ENCODE peak calls at places on chromosomes 3 and 15, in nine cellular contexts. Y, G, U, N, Z, K, I, J and S are unnamed samples.

GRCh38 chr15:74780523-74780982 is 1.3 kb upstream of the CSK start:
- DNase-seq in Z (no peak), I (no peak), N (no peak), G (no peak), J (no peak), U (no peak), Y (no peak), K (no peak), S (no peak)

GRCh38 chr3:85801955-85802354 is 843.2 kb downstream of the CADM2 start:
- DNase-seq in K (no peak), Z (no peak), N (no peak), Y (no peak), U (peak), I (peak), G (no peak), J (no peak), S (peak)

GRCh38 chr3:141257971-141258370 is 26.3 kb downstream of the PXYLP1 start:
- DNase-seq in U (no peak), Y (no peak), N (no peak), I (no peak), Z (no peak), G (no peak), J (no peak), K (no peak), S (no peak)

GRCh38 chr15:91625506-91625905 is 228.0 kb upstream of the SLCO3A1 start:
- DNase-seq in U (no peak), Z (no peak), N (no peak), J (no peak), Y (no peak), I (peak), G (no peak), K (no peak), S (no peak)

GRCh38 chr3:45140392-45140791 is 5.8 kb downstream of the CDCP1 start:
- DNase-seq in Y (no peak), I (no peak), U (peak), N (peak), G (no peak), Z (peak), K (no peak), J (peak), S (no peak)

GRCh38 chr3:188914556-188914955 is 257.2 kb upstream of the TPRG1 start:
- DNase-seq in J (no peak), U (peak), N (no peak), Y (peak), I (no peak), Z (no peak), G (no peak), K (no peak), S (no peak)

GRCh38 chr15:73679964-73680363 is 4.2 kb upstream of the CD276 start:
- DNase-seq in I (no peak), J (no peak), K (no peak), Z (no peak), G (no peak), N (no peak), Y (no peak), U (no peak), S (no peak)

GRCh38 chr15:51751687-51752683 is 588 bp downstream of the TMOD2 start:
- DNase-seq in N (peak), I (peak), Z (peak), K (peak), G (peak), Y (peak), U (peak), J (no peak), S (peak)

GRCh38 chr3:6771171-6771570 is 89.7 kb upstream of the GRM7 start:
- DNase-seq in K (no peak), J (no peak), N (no peak), I (no peak), U (no peak), Z (no peak), Y (no peak), G (no peak), S (peak)

GRCh38 chr3:182596673-182597410 is 196.5 kb upstream of the ATP11B start:
- DNase-seq in G (no peak), K (no peak), J (no peak), Y (no peak), U (no peak), I (no peak), N (no peak), Z (no peak), S (no peak)

GRCh38 chr15:48644827-48645557 is 517 bp downstream of the FBN1 start:
- DNase-seq in Y (peak), I (peak), Z (peak), G (peak), U (peak), J (peak), N (peak), K (peak), S (peak)

GRCh38 chr15:89647191-89647851 is 7.9 kb downstream of the KIF7 start:
- DNase-seq in G (peak), J (peak), K (peak), Y (peak), I (peak), N (peak), Z (peak), U (peak), S (peak)

GRCh38 chr3:42749753-42750231 is 23.3 kb downstream of the CCDC13 start:
- DNase-seq in G (no peak), N (no peak), Z (no peak), U (no peak), J (no peak), I (peak), Y (peak), K (no peak), S (no peak)

GRCh38 chr3:6799264-6799915 is 61.5 kb upstream of the GRM7 start:
- DNase-seq in I (peak), Y (peak), G (no peak), U (peak), Z (no peak), J (peak), K (peak), N (peak), S (peak)

GRCh38 chr15:98946301-98947255 is 61.0 kb downstream of the PGPEP1L start:
- DNase-seq in G (no peak), N (no peak), K (peak), U (no peak), J (peak), Y (no peak), I (no peak), Z (peak), S (no peak)

GRCh38 chr3:18423401-18424212 is 1.5 kb downstream of the SATB1 start:
- DNase-seq in K (peak), I (peak), N (peak), J (peak), Z (peak), U (peak), G (peak), Y (peak), S (peak)

GRCh38 chr3:143973352-143974021 is 1.9 kb downstream of the DIPK2A start:
- DNase-seq in I (peak), N (no peak), Z (no peak), K (peak), J (no peak), U (peak), G (no peak), Y (peak), S (peak)

GRCh38 chr15:39579487-39580116 is 1.3 kb upstream of the THBS1 start:
- DNase-seq in Y (peak), I (peak), K (peak), J (peak), Z (peak), G (peak), N (peak), U (peak), S (no peak)
- H3K4me3 ChIP-seq in Y (peak), I (peak), K (peak), J (peak), Z (peak), G (peak), N (no peak), U (peak), S (no peak)

DNA sequence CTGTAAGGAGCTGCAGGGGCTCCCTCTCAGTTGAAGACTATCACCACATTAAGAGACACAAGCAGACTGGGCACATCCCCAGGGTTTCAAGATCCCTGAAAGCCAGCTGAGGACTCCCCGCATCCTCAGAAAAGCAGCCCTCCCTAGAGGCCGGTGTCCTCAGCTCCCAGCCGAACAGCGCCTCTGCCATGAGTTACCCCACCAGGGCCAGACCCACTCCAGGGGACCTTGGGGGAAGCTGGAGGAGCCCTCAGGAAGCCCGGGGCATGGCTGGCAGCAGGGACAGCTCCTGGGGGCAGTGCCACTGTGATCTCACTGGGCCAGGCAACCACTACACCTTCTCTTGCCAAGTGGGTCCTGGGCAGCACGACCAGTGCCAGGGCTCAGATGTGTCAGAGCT is 8.1 kb downstream of the KLF15 start:
- DNase-seq in Y (no peak), N (no peak), K (peak), I (no peak), Z (peak), J (peak), U (no peak), G (peak), S (no peak)
- H3K4me3 ChIP-seq in Y (no peak), N (no peak), K (no peak), I (no peak), Z (no peak), J (no peak), U (no peak), G (peak), S (no peak)

GRCh38 chr3:161153480-161153879 is 48.3 kb upstream of the B3GALNT1 start:
- DNase-seq in N (no peak), K (no peak), Z (no peak), J (no peak), G (no peak), Y (no peak), I (no peak), U (no peak), S (no peak)

GRCh38 chr3:161150001-161150525 is 44.9 kb upstream of the B3GALNT1 start:
- DNase-seq in I (no peak), U (peak), G (no peak), Z (no peak), N (no peak), Y (peak), J (no peak), K (no peak), S (no peak)

GRCh38 chr3:161148832-161149475 is 43.8 kb upstream of the B3GALNT1 start:
- DNase-seq in K (no peak), Z (no peak), J (no peak), N (no peak), U (peak), G (no peak), I (no peak), Y (peak), S (no peak)

DNA sequence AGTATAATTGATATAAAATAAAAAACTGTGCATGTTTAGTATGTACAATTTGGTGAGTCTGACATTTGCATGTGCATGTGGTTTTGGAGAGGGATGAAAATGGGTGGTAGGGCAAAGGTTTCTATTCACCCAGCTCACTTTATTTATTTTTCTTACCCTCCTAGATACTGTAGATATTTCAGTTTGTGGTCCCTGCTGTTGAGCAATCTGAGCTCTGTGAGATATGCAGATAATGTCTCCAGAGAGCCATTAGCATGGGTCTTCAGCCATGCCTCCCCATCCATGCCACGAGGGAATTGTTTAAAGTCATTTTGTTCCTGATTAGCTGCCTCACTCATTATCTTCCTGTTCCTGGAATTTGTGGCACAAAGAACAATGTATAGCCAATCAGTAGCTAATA is 44.4 kb upstream of the B3GALNT1 start:
- DNase-seq in I (no peak), Z (no peak), N (no peak), J (no peak), G (no peak), K (no peak), Y (peak), U (peak), S (no peak)
- H3K4me3 ChIP-seq in I (no peak), Z (no peak), N (no peak), J (no peak), G (no peak), K (no peak), Y (no peak), U (no peak), S (no peak)

GRCh38 chr3:26622634-26623408 is at the start of gene LRRC3B:
- DNase-seq in U (no peak), J (no peak), I (peak), K (peak), Y (no peak), N (no peak), Z (no peak), G (no peak), S (peak)

GRCh38 chr3:26621891-26622633 is 510 bp upstream of the LRRC3B start:
- DNase-seq in K (no peak), U (no peak), J (no peak), G (no peak), Y (no peak), I (peak), Z (no peak), N (no peak), S (no peak)

GRCh38 chr3:26625187-26625586 is 2.6 kb downstream of the LRRC3B start:
- DNase-seq in I (peak), K (no peak), Z (no peak), U (no peak), N (no peak), J (no peak), G (no peak), Y (no peak), S (no peak)

GRCh38 chr3:26624209-26624775 is 1.7 kb downstream of the LRRC3B start:
- DNase-seq in I (peak), J (no peak), Z (no peak), U (no peak), Y (no peak), G (no peak), N (no peak), K (no peak), S (no peak)

GRCh38 chr3:26623409-26624208 is 1.0 kb downstream of the LRRC3B start:
- DNase-seq in G (no peak), N (no peak), Y (no peak), Z (no peak), K (peak), J (no peak), I (peak), U (no peak), S (no peak)
- H3K4me3 ChIP-seq in G (no peak), N (no peak), Y (peak), Z (no peak), K (peak), J (peak), I (peak), U (no peak), S (no peak)

GRCh38 chr3:105526349-105527111 is 159.8 kb downstream of the ALCAM start:
- DNase-seq in U (peak), I (peak), K (no peak), Z (no peak), J (no peak), N (no peak), G (no peak), Y (no peak), S (no peak)
- H3K4me3 ChIP-seq in U (no peak), I (no peak), K (no peak), Z (no peak), J (no peak), N (no peak), G (no peak), Y (no peak), S (no peak)

GRCh38 chr15:60191015-60191414 is 186.9 kb downstream of the FOXB1 start:
- DNase-seq in I (no peak), N (no peak), U (no peak), Z (no peak), G (no peak), J (no peak), K (no peak), Y (no peak), S (no peak)
- H3K4me3 ChIP-seq in I (no peak), N (no peak), U (no peak), Z (no peak), G (no peak), J (no peak), K (no peak), Y (no peak), S (no peak)

GRCh38 chr3:120645083-120645800 is 36.8 kb downstream of the HGD start:
- DNase-seq in I (peak), K (no peak), Y (peak), J (no peak), G (no peak), U (peak), Z (no peak), N (no peak), S (no peak)
- H3K4me3 ChIP-seq in I (no peak), K (no peak), Y (no peak), J (no peak), G (no peak), U (no peak), Z (no peak), N (no peak), S (no peak)

DNA sequence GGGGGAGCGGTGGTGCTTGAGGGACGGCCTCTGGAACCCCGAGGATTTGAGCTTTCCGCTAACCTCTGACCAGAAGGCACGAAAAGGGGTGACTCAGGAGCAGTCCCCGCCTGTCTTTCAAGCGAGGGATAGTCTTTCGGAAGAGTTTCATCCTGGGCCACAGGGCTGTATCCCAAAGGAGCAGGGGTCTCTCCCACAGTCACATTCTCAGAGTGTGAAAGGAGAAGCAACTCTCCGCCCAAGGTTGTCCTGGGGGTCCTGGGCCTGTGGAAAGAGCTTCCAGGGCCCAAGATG is 1.4 kb upstream of the DUSP7 start:
- DNase-seq in I (no peak), N (peak), U (no peak), J (no peak), Y (no peak), Z (no peak), G (no peak), K (no peak), S (no peak)
- H3K4me3 ChIP-seq in I (peak), N (peak), U (peak), J (peak), Y (peak), Z (no peak), G (peak), K (peak), S (peak)

GRCh38 chr15:45638641-45639040 is 3.8 kb downstream of the SQOR start:
- DNase-seq in J (no peak), Y (no peak), N (no peak), U (no peak), G (no peak), K (no peak), Z (no peak), I (no peak), S (no peak)
- H3K4me3 ChIP-seq in J (no peak), Y (no peak), N (no peak), U (no peak), G (no peak), K (no peak), Z (no peak), I (no peak), S (no peak)